ENCODE peak calls at places on chromosomes 6 and 20, in five cellular contexts. D is HFFc6, S is neural crest cell, X is AG20443, H is RPMI7951. J is an unnamed sample.

GRCh38 chr6:36419295-36419694 is 23.4 kb downstream of the PXT1 start:
- DNase-seq in D (no peak), S (no peak), X (no peak), H (no peak), J (no peak)

GRCh38 chr6:20997143-20997792 is 463.0 kb downstream of the CDKAL1 start:
- DNase-seq in H (no peak), X (no peak), S (no peak), D (no peak), J (no peak)

GRCh38 chr6:111727798-111728197 is 122.1 kb upstream of the TRAF3IP2 start:
- DNase-seq in S (no peak), D (no peak), H (peak), X (no peak), J (no peak)

GRCh38 chr6:116971959-116972358 is 94.9 kb downstream of the RFX6 start:
- DNase-seq in D (peak), S (peak), X (peak), H (peak), J (no peak)

GRCh38 chr6:72740135-72740534 is 118.3 kb downstream of the KCNQ5 start:
- DNase-seq in H (no peak), X (peak), S (no peak), D (no peak), J (no peak)

GRCh38 chr6:1129141-1129540 is 182.8 kb upstream of the FOXQ1 start:
- DNase-seq in H (peak), S (no peak), D (no peak), X (peak), J (peak)

GRCh38 chr20:63071541-63072181 is 64.9 kb upstream of the BHLHE23 start:
- DNase-seq in S (peak), H (peak), D (peak), X (peak), J (peak)

GRCh38 chr6:150857062-150857905 is 8.2 kb upstream of the MTHFD1L start:
- DNase-seq in X (peak), H (peak), D (peak), S (no peak), J (peak)

GRCh38 chr6:127190552-127190951 is 72.1 kb downstream of the RSPO3 start:
- DNase-seq in H (peak), X (peak), D (peak), S (no peak), J (no peak)